ENCODE peak calls at places on chromosome 1, in six cellular contexts. W, P, C, U, K and D are unnamed samples. For H3K4me1, the result is how much of the 10 kb centered on the place peaks cover.

GRCh38 chr1:101769520-101769919 is 227.2 kb downstream of the OLFM3 start:
- DNase-seq in K (peak), C (no peak), W (no peak), U (peak), P (peak), D (no peak)

GRCh38 chr1:202029171-202029665 is 18.8 kb downstream of the ELF3 start:
- DNase-seq in W (peak), P (no peak), C (peak), K (no peak), U (no peak), D (peak)

GRCh38 chr1:221487781-221488520 is 253.9 kb downstream of the DUSP10 start:
- DNase-seq in C (no peak), U (no peak), K (no peak), P (no peak), W (peak), D (peak)

GRCh38 chr1:152886090-152886489 is 8.0 kb downstream of the SMCP start:
- DNase-seq in K (no peak), P (no peak), C (no peak), W (peak), U (no peak), D (peak)

GRCh38 chr1:58861510-58861909 is 77.7 kb upstream of the JUN start:
- DNase-seq in U (no peak), W (no peak), P (no peak), K (no peak), C (no peak), D (peak)

GRCh38 chr1:116949213-116949985 is 39.7 kb downstream of the PTGFRN start:
- DNase-seq in U (peak), K (no peak), W (no peak), P (no peak), C (no peak), D (no peak)

GRCh38 chr1:148309940-148310500 is 157.9 kb upstream of the NBPF11 start:
- DNase-seq in U (no peak), C (no peak), W (no peak), P (peak), K (no peak), D (no peak)

GRCh38 chr1:92728687-92729086 is 56.2 kb downstream of the EVI5 start:
- DNase-seq in P (no peak), W (no peak), K (no peak), U (no peak), C (no peak), D (peak)

GRCh38 chr1:204014336-204014735 is 58.6 kb upstream of the SOX13 start:
- DNase-seq in C (no peak), W (no peak), U (no peak), K (no peak), P (no peak), D (no peak)

GRCh38 chr1:101293461-101294045 is 56.7 kb downstream of the S1PR1 start:
- DNase-seq in W (peak), C (no peak), K (no peak), U (no peak), P (no peak), D (no peak)

GRCh38 chr1:9302745-9303524 is 10.2 kb downstream of the SPSB1 start:
- DNase-seq in P (no peak), K (peak), W (peak), U (no peak), C (peak), D (peak)

GRCh38 chr1:203290261-203291089 is 14.8 kb upstream of the BTG2 start:
- DNase-seq in P (peak), K (peak), C (no peak), U (peak), W (peak), D (peak)

GRCh38 chr1:97551113-97551512 is 369.7 kb downstream of the DPYD start:
- DNase-seq in K (no peak), W (no peak), C (no peak), U (no peak), P (no peak), D (no peak)

GRCh38 chr1:53183277-53183990 is 13.2 kb upstream of the CPT2 start:
- DNase-seq in K (peak), C (no peak), P (no peak), W (no peak), U (no peak), D (no peak)

GRCh38 chr1:8035289-8035688 is 9.2 kb upstream of the ERRFI1 start:
- DNase-seq in K (no peak), W (no peak), C (no peak), U (no peak), P (no peak), D (no peak)

GRCh38 chr1:152983234-152983633 is 647 bp upstream of the SPRR1A start:
- DNase-seq in K (no peak), C (no peak), U (no peak), P (no peak), W (no peak), D (no peak)

GRCh38 chr1:78839704-78840277 is 166.7 kb downstream of the ADGRL4 start:
- DNase-seq in W (no peak), U (peak), K (peak), C (peak), P (peak), D (peak)

GRCh38 chr1:30321996-30322858 is 401.2 kb downstream of the MATN1 start:
- DNase-seq in K (no peak), P (no peak), W (no peak), U (no peak), C (no peak), D (no peak)

GRCh38 chr1:95440511-95440910 is 206.5 kb downstream of the RWDD3 start:
- DNase-seq in P (no peak), C (no peak), U (no peak), W (no peak), K (no peak), D (no peak)

GRCh38 chr1:44484155-44484688 is 79.2 kb downstream of the RNF220 start:
- DNase-seq in U (peak), K (no peak), C (no peak), W (peak), P (peak), D (no peak)

GRCh38 chr1:155084722-155085503 is 6.3 kb downstream of the EFNA3 start:
- DNase-seq in P (peak), C (peak), W (peak), U (peak), K (peak), D (peak)

GRCh38 chr1:217109928-217110327 is 386.7 kb upstream of the ESRRG start:
- DNase-seq in U (no peak), K (no peak), P (no peak), W (no peak), C (no peak), D (no peak)

GRCh38 chr1:6185151-6185550 is 5.0 kb upstream of the CHD5 start:
- DNase-seq in K (no peak), W (peak), C (no peak), P (no peak), U (no peak), D (peak)

GRCh38 chr1:28865997-28866650 is 48.2 kb upstream of the EPB41 start:
- DNase-seq in U (no peak), C (no peak), P (no peak), W (no peak), K (no peak), D (no peak)

GRCh38 chr1:3705341-3705950 is 46.8 kb upstream of the CCDC27 start:
- DNase-seq in W (no peak), C (no peak), K (no peak), U (no peak), P (no peak), D (no peak)

GRCh38 chr1:3702528-3702927 is 49.7 kb upstream of the CCDC27 start:
- DNase-seq in W (no peak), P (no peak), C (no peak), U (no peak), K (no peak), D (no peak)

GRCh38 chr1:3703786-3704396 is 48.4 kb upstream of the CCDC27 start:
- DNase-seq in W (no peak), P (no peak), C (no peak), U (no peak), K (no peak), D (no peak)

GRCh38 chr1:3700631-3701030 is 48.3 kb downstream of the TP73 start:
- DNase-seq in P (no peak), K (no peak), U (no peak), W (no peak), C (no peak), D (no peak)

DNA sequence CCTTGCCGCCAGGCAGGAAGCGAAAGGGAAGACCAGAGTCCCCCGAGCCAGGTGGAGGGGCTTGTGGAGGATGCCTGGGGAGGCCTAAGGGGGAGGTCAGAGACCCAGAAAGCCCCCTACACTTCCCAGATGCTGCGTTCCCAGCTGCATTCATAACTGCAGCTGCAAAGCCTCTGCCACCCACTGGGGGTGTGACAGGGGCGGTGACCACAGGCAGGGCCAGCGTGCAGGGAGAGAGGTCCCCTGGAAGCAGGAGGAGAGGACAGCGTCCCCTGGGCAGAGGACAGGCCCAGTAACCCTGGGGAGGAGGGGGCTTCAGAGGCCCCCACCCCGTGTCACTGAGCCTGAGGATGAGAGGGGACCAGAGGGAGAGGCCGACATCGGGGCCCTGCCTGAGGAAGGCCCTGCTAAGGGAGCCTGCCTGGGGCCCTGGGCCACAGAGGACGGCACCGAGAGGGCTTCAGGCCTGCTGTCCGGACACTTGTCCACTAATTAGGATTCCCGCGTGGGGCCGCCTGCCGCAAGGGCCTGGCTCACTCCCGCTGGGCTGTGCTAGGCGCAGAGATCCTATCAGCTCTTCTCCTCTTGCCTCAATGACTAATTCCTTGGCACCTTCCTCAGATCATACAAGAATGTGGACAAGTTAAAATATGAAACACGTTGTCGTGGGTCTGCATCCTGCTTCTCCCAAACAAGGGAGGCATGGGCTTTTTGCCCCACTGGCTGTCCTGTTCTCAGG is 49.1 kb upstream of the CCDC27 start:
- DNase-seq in W (peak), C (no peak), P (no peak), U (peak), K (no peak), D (peak)
- H2AFZ ChIP-seq in W (no peak), C (no peak), P (no peak), U (no peak), K (no peak), D (no peak)

GRCh38 chr1:63318255-63319068 is 3.9 kb upstream of the FOXD3 start:
- DNase-seq in W (no peak), U (peak), C (no peak), P (peak), K (no peak), D (peak)
- TF ChIP-seq EZH2 in W (no peak), U (no peak), C (no peak), P (peak), K (no peak), D (no peak)

GRCh38 chr1:21339402-21340229 is 49.4 kb upstream of the ECE1 start:
- DNase-seq in P (no peak), W (no peak), K (no peak), U (no peak), C (no peak), D (no peak)

GRCh38 chr1:21337931-21338567 is 47.8 kb upstream of the ECE1 start:
- DNase-seq in P (no peak), U (no peak), C (no peak), K (peak), W (peak), D (peak)

GRCh38 chr1:21337459-21337930 is 47.2 kb upstream of the ECE1 start:
- DNase-seq in P (no peak), C (no peak), U (no peak), K (no peak), W (no peak), D (no peak)

GRCh38 chr1:21340230-21340564 is 49.9 kb upstream of the ECE1 start:
- DNase-seq in K (no peak), U (no peak), C (no peak), W (no peak), P (no peak), D (no peak)

DNA sequence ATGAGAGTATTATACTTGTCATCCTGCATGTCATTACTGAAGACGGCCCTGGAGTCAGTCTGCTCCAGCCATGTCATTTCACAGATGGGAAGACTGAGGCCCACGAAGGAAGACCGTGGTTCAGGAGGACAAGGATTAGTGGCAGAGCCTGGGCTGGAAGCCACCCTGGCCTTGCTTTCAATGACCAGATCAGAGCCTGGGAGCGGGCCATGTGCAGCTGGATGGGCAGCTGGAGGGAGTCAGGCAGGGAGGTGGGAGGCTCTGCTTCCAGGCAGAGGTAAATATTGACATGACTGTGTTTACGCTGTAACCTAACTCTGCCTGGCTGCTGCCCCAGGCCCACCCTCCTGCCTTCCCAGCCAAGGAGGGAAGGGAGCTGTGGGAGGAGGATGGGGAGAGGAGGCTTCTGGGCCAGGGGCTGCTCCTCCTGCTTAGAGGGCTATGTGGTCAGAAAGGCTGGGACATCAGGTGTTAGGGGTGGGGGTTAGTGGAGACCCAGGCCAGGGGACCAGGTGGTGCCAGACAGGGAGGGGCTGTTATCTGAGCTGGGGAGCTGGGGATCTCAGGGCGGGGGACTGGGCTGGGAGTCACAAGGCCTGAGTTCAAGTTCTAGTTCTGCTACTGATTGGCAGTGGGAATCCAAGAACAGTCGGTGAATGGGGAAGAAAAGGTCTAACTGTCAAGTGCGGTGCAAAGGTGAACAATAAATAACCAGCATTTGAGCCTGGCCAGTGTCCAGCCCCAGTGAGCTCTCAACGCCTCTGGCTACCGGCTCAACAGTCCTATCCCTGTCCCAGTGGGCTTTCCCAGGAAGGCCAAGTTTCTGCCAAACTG is 48.5 kb upstream of the ECE1 start:
- DNase-seq in U (no peak), W (peak), K (peak), P (no peak), C (no peak), D (peak)
- H3K4me1 ChIP-seq in U (under half), W (half or more), K (half or more), P (under half), C (under half), D (half or more)

DNA sequence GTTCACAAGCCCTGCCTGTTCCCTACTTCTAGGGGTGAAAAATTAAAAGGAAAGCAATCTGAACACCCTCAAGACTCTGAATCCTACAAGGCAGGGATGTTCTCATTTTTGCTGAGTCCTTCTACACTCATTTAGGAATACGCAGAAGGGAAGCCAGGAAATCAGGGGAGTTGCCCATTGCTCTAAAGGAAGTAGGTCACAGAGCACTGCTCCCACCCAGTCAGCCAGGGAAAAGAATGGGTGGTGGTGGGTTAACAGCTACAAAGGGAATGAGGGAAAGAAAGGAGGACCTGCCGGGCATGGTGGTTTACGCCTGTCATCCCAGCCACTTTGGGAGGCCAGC is 2.4 kb upstream of the CTTNBP2NL start:
- DNase-seq in P (no peak), U (no peak), K (no peak), C (no peak), W (no peak), D (peak)
- H2AFZ ChIP-seq in P (no peak), U (no peak), K (no peak), C (no peak), W (peak), D (peak)

GRCh38 chr1:43083375-43083774 is 88.7 kb downstream of the EBNA1BP2 start:
- DNase-seq in U (no peak), K (no peak), P (no peak), W (peak), C (no peak), D (peak)
- TF ChIP-seq EZH2 in U (no peak), K (no peak), P (no peak), W (no peak), C (no peak), D (no peak)